ENCODE peak calls at places on chromosomes 1 and 21, in nine cellular contexts. S, O, M, T, Q, X, P, G and C are unnamed samples.

GRCh38 chr1:115762792-115763191 is 5.7 kb downstream of the CASQ2 start:
- DNase-seq in S (no peak), O (no peak), M (no peak), T (no peak), Q (no peak), X (no peak), P (no peak), G (no peak), C (no peak)

GRCh38 chr1:224510880-224511645 is 76.5 kb upstream of the WDR26 start:
- DNase-seq in S (peak), O (no peak), M (peak), T (no peak), Q (no peak), X (no peak), P (no peak), G (peak), C (no peak)

GRCh38 chr1:245797592-245798366 is 643.0 kb downstream of the KIF26B start:
- DNase-seq in S (peak), O (no peak), M (no peak), T (no peak), Q (no peak), X (no peak), P (peak), G (no peak), C (no peak)

GRCh38 chr1:25802915-25803314 is 2.9 kb downstream of the SELENON start:
- DNase-seq in S (no peak), O (no peak), M (no peak), T (no peak), Q (no peak), X (peak), P (no peak), G (no peak), C (no peak)

GRCh38 chr1:23118957-23119792 is 49.5 kb downstream of the LUZP1 start:
- DNase-seq in S (peak), O (no peak), M (peak), T (no peak), Q (no peak), X (no peak), P (no peak), G (peak), C (peak)

GRCh38 chr1:206555473-206555935 is 48.2 kb downstream of the RASSF5 start:
- DNase-seq in S (no peak), O (peak), M (no peak), T (no peak), Q (peak), X (peak), P (no peak), G (peak), C (no peak)

GRCh38 chr1:106268070-106268469 is 788.4 kb upstream of the PRMT6 start:
- DNase-seq in S (no peak), O (no peak), M (peak), T (no peak), Q (no peak), X (no peak), P (no peak), G (no peak), C (no peak)

GRCh38 chr1:96966536-96967138 is 245.1 kb downstream of the PTBP2 start:
- DNase-seq in S (peak), O (peak), M (peak), T (peak), Q (peak), X (peak), P (peak), G (peak), C (peak)

GRCh38 chr21:16193758-16194606 is 464.2 kb downstream of the USP25 start:
- DNase-seq in S (peak), O (peak), M (peak), T (no peak), Q (peak), X (no peak), P (peak), G (peak), C (no peak)

GRCh38 chr1:65254320-65255087 is 54.8 kb upstream of the DNAJC6 start:
- DNase-seq in S (peak), O (peak), M (peak), T (peak), Q (peak), X (peak), P (peak), G (peak), C (peak)

GRCh38 chr1:108051625-108052382 is 86.8 kb upstream of the VAV3 start:
- DNase-seq in S (no peak), O (no peak), M (no peak), T (no peak), Q (no peak), X (no peak), P (no peak), G (no peak), C (peak)

GRCh38 chr1:1775364-1776226 is 2.7 kb downstream of the NADK start:
- DNase-seq in S (no peak), O (no peak), M (no peak), T (no peak), Q (no peak), X (peak), P (no peak), G (no peak), C (no peak)

GRCh38 chr1:33256701-33257387 is 552 bp downstream of the ZNF362 start:
- DNase-seq in S (peak), O (peak), M (peak), T (peak), Q (peak), X (peak), P (peak), G (peak), C (peak)

GRCh38 chr1:20640183-20640597 is 6.9 kb downstream of the PINK1 start:
- DNase-seq in S (peak), O (no peak), M (peak), T (peak), Q (peak), X (peak), P (no peak), G (peak), C (peak)

GRCh38 chr1:93907718-93908117 is 1.5 kb downstream of the GCLM start:
- DNase-seq in S (peak), O (no peak), M (peak), T (no peak), Q (peak), X (no peak), P (no peak), G (peak), C (no peak)

GRCh38 chr1:67639336-67639735 is 45.7 kb upstream of the GADD45A start:
- DNase-seq in S (no peak), O (no peak), M (no peak), T (no peak), Q (no peak), X (no peak), P (no peak), G (no peak), C (no peak)

GRCh38 chr1:103125219-103125618 is 16.9 kb upstream of the COL11A1 start:
- DNase-seq in S (peak), O (no peak), M (no peak), T (no peak), Q (no peak), X (no peak), P (no peak), G (no peak), C (no peak)

GRCh38 chr1:26697441-26697977 is 1.7 kb downstream of the ARID1A start:
- DNase-seq in S (no peak), O (no peak), M (no peak), T (no peak), Q (no peak), X (no peak), P (no peak), G (no peak), C (no peak)

GRCh38 chr1:160756617-160757206 is 17.7 kb downstream of the SLAMF7 start:
- DNase-seq in S (no peak), O (no peak), M (no peak), T (no peak), Q (no peak), X (no peak), P (no peak), G (no peak), C (no peak)

GRCh38 chr1:8211620-8212442 is 106.1 kb upstream of the SLC45A1 start:
- DNase-seq in S (peak), O (no peak), M (peak), T (no peak), Q (peak), X (no peak), P (peak), G (peak), C (no peak)

GRCh38 chr1:218851601-218852000 is 322.1 kb upstream of the LYPLAL1 start:
- DNase-seq in S (peak), O (no peak), M (peak), T (no peak), Q (no peak), X (no peak), P (no peak), G (no peak), C (no peak)

GRCh38 chr1:68051475-68051874 is 1.0 kb upstream of the DIRAS3 start:
- DNase-seq in S (peak), O (peak), M (peak), T (no peak), Q (no peak), X (no peak), P (peak), G (peak), C (peak)

GRCh38 chr1:42684139-42684538 is 1.9 kb downstream of the YBX1 start:
- DNase-seq in S (peak), O (no peak), M (no peak), T (no peak), Q (no peak), X (no peak), P (no peak), G (peak), C (peak)